ENCODE peak calls at places on chromosome 16, in nine cellular contexts. R is RWPE1; M is Calu3; W is AG08396; Z is fibroblast of lung; U is NCI-H748 treated with DMSO at 0.1 percent for 48 hours; G is activated CD4-positive, alpha-beta T cell treated with anti-CD3 and anti-CD28 coated beads, Interleukin-2, amount 50 U/mL, for 48 hours; C is H4; Q is stimulated activated CD4-positive, alpha-beta T cell treated with anti-CD3 and anti-CD28 coated beads, Interleukin-1b, Interleukin-23, amount 100 ng/mL, for 24 hours. I is an unnamed sample.

GRCh38 chr16:24255446-24256352 is at the start of gene CACNG3:
- DNase-seq in M (no peak), G (peak; percentile 71), U (no peak), C (peak; percentile 11), Z (peak; percentile 25), R (peak; percentile 55), W (peak; percentile 26), Q (no peak), I (peak; percentile 54)

GRCh38 chr16:15803608-15804007 is 53.2 kb downstream of the MYH11 start:
- DNase-seq in C (no peak), M (no peak), R (no peak), Q (no peak), W (no peak), U (no peak), Z (no peak), G (no peak), I (no peak)

GRCh38 chr16:64162613-64163375 is 959.1 kb downstream of the CDH11 start:
- DNase-seq in Z (no peak), C (no peak), Q (no peak), W (no peak), U (no peak), M (no peak), R (no peak), G (no peak), I (no peak)

GRCh38 chr16:69610356-69610755 is 44.6 kb downstream of the NFAT5 start:
- DNase-seq in U (no peak), R (no peak), Q (no peak), G (no peak), C (no peak), Z (no peak), M (no peak), W (peak; percentile 30), I (no peak)

GRCh38 chr16:81573533-81573932 is 128.9 kb downstream of the CMIP start:
- DNase-seq in R (no peak), U (no peak), G (no peak), Z (no peak), C (no peak), W (no peak), Q (no peak), M (no peak), I (no peak)

GRCh38 chr16:71423865-71424264 is 18.0 kb downstream of the TLE7 start:
- DNase-seq in C (no peak), R (no peak), G (no peak), Q (no peak), U (no peak), Z (no peak), M (no peak), W (no peak), I (no peak)

GRCh38 chr16:85313541-85314208 is 201.4 kb upstream of the CIBAR2 start:
- DNase-seq in G (no peak), C (no peak), R (peak; percentile 60), U (no peak), Q (no peak), Z (peak; percentile 32), W (no peak), M (no peak), I (no peak)

GRCh38 chr16:3641801-3642396 is 12.6 kb upstream of the DNASE1 start:
- DNase-seq in C (no peak), R (no peak), U (no peak), G (no peak), M (no peak), W (peak; percentile 3), Z (no peak), Q (no peak), I (no peak)

GRCh38 chr16:52532384-52532783 is 14.6 kb downstream of the TOX3 start:
- DNase-seq in C (no peak), W (no peak), U (no peak), M (no peak), Z (no peak), R (no peak), Q (no peak), G (no peak), I (no peak)

GRCh38 chr16:55242667-55243066 is 81.3 kb upstream of the IRX6 start:
- DNase-seq in C (no peak), M (no peak), R (no peak), Z (no peak), U (no peak), G (no peak), W (no peak), Q (no peak), I (no peak)

GRCh38 chr16:85126383-85126730 is 14.1 kb upstream of the CIBAR2 start:
- DNase-seq in C (no peak), Q (no peak), M (no peak), U (no peak), Z (no peak), G (no peak), R (no peak), W (no peak), I (no peak)

GRCh38 chr16:85568519-85568918 is 44.6 kb upstream of the GSE1 start:
- DNase-seq in Q (no peak), G (no peak), C (no peak), W (no peak), M (no peak), Z (no peak), U (no peak), R (no peak), I (no peak)

GRCh38 chr16:14530046-14530445 is 100.0 kb downstream of the PARN start:
- DNase-seq in U (no peak), C (no peak), G (no peak), R (no peak), Z (no peak), W (no peak), Q (no peak), M (no peak), I (no peak)

GRCh38 chr16:22739077-22739476 is 74.9 kb upstream of the HS3ST2 start:
- DNase-seq in C (no peak), Q (no peak), M (no peak), Z (no peak), G (no peak), R (no peak), W (no peak), U (no peak), I (no peak)

GRCh38 chr16:15450624-15451023 is 16.2 kb downstream of the BMERB1 start:
- DNase-seq in Q (no peak), Z (no peak), U (no peak), M (no peak), C (no peak), G (no peak), R (no peak), W (no peak), I (no peak)

GRCh38 chr16:5041604-5042133 is 7.9 kb upstream of the NAGPA start:
- DNase-seq in U (no peak), M (no peak), Q (no peak), W (no peak), C (peak; percentile 87), R (peak; percentile 54), G (no peak), Z (no peak), I (no peak)

GRCh38 chr16:3661922-3662321 is 7.4 kb downstream of the DNASE1 start:
- DNase-seq in M (no peak), C (no peak), G (no peak), Q (no peak), W (no peak), R (no peak), Z (no peak), U (no peak), I (no peak)

GRCh38 chr16:89096768-89097527 is 3.3 kb downstream of the ACSF3 start:
- DNase-seq in R (no peak), Z (no peak), C (no peak), Q (peak; percentile 12), U (no peak), M (no peak), W (no peak), G (peak; percentile 49), I (peak; percentile 45)

GRCh38 chr16:16828913-16829398 is 450.0 kb downstream of the NPIPA7 start:
- DNase-seq in M (no peak), C (peak; percentile 4), Z (no peak), Q (no peak), U (no peak), G (no peak), R (no peak), W (no peak), I (no peak)

GRCh38 chr16:89822188-89823086 is 5.8 kb upstream of the SPIRE2 start:
- DNase-seq in R (no peak), C (no peak), Q (no peak), W (no peak), G (no peak), M (no peak), Z (no peak), U (peak; percentile 10), I (no peak)

GRCh38 chr16:18853694-18854093 is 52.3 kb upstream of the ARL6IP1 start:
- DNase-seq in M (no peak), Z (no peak), U (no peak), G (no peak), R (no peak), Q (no peak), C (no peak), W (no peak), I (no peak)

GRCh38 chr16:4982056-4982867 is 24.1 kb downstream of the SEC14L5 start:
- DNase-seq in C (no peak), Q (no peak), R (no peak), M (no peak), Z (no peak), G (no peak), W (no peak), U (no peak), I (no peak)

GRCh38 chr16:74760007-74760767 is 14.4 kb downstream of the FA2H start:
- DNase-seq in M (peak; percentile 91), Z (peak; percentile 28), R (no peak), U (no peak), C (no peak), G (peak; percentile 9), Q (no peak), W (peak; percentile 43), I (no peak)

GRCh38 chr16:51880776-51881175 is 666.2 kb downstream of the TOX3 start:
- DNase-seq in W (peak; percentile 41), R (peak; percentile 66), U (no peak), G (no peak), M (peak; percentile 3), Z (peak; percentile 96), Q (no peak), C (peak; percentile 75), I (no peak)

GRCh38 chr16:89921699-89922476 is 1.3 kb upstream of the TUBB3 start:
- DNase-seq in R (peak; percentile 90), G (peak; percentile 37), Z (peak; percentile 93), W (peak; percentile 93), U (no peak), Q (no peak), C (peak; percentile 96), M (peak; percentile 94), I (peak; percentile 9)

GRCh38 chr16:6749714-6750113 is 582.9 kb upstream of the RBFOX1 start:
- DNase-seq in U (no peak), W (no peak), C (no peak), Z (no peak), Q (no peak), R (no peak), G (no peak), M (no peak), I (no peak)

GRCh38 chr16:72787519-72788268 is 260.2 kb downstream of the ZFHX3 start:
- DNase-seq in U (no peak), G (peak; percentile 73), Z (peak; percentile 89), C (peak; percentile 91), W (peak; percentile 96), M (peak; percentile 37), R (peak; percentile 74), Q (peak; percentile 29), I (peak; percentile 73)

GRCh38 chr16:75579435-75579834 is 13.3 kb downstream of the GABARAPL2 start:
- DNase-seq in R (no peak), C (no peak), W (no peak), Q (no peak), U (no peak), G (no peak), Z (no peak), M (no peak), I (no peak)

GRCh38 chr16:68993421-68993820 is 112.0 kb upstream of the HAS3 start:
- DNase-seq in M (no peak), Z (no peak), G (no peak), Q (no peak), W (no peak), R (no peak), C (no peak), U (no peak), I (no peak)

GRCh38 chr16:4089811-4090293 is 26.4 kb downstream of the ADCY9 start:
- DNase-seq in Q (no peak), G (no peak), W (no peak), C (no peak), M (no peak), U (no peak), Z (no peak), R (no peak), I (no peak)

GRCh38 chr16:1137604-1138003 is 15.3 kb upstream of the CACNA1H start:
- DNase-seq in U (no peak), R (no peak), Z (peak; percentile 5), G (no peak), M (no peak), Q (no peak), C (peak; percentile 94), W (no peak), I (no peak)